ENCODE peak calls at places on chromosomes 7 and 10, in eight cellular contexts. F is H1, J is A549, N is WTC11, Y is HepG2, U is SK-N-SH, Q is K562, C is GM12878. S is an unnamed sample.

GRCh38 chr10:49151025-49151445 is 17.2 kb upstream of the FAM170B start:
- DNase-seq in F (no peak), J (no peak), N (no peak), Y (no peak), U (peak), Q (no peak), C (no peak), S (no peak)

GRCh38 chr10:87878664-87879459 is 15.4 kb downstream of the PTEN start:
- DNase-seq in F (no peak), J (no peak), N (no peak), Y (no peak), U (no peak), Q (peak), C (no peak), S (no peak)

GRCh38 chr7:142812437-142813215 is 41.9 kb downstream of the PRSS2 start:
- DNase-seq in F (no peak), J (no peak), N (no peak), Y (no peak), U (no peak), Q (no peak), C (no peak), S (no peak)

GRCh38 chr10:30355601-30356000 is 6.5 kb upstream of the MTPAP start:
- DNase-seq in F (no peak), J (no peak), N (no peak), Y (no peak), U (no peak), Q (no peak), C (no peak), S (no peak)

GRCh38 chr10:119750391-119751230 is 24.8 kb downstream of the INPP5F start:
- DNase-seq in F (no peak), J (peak), N (peak), Y (peak), U (peak), Q (peak), C (peak), S (peak)

GRCh38 chr7:151446412-151446811 is 6.5 kb upstream of the CRYGN start:
- DNase-seq in F (no peak), J (no peak), N (no peak), Y (no peak), U (no peak), Q (no peak), C (no peak), S (no peak)

GRCh38 chr7:157805716-157806115 is 468.9 kb downstream of the DNAJB6 start:
- DNase-seq in F (no peak), J (no peak), N (no peak), Y (no peak), U (peak), Q (no peak), C (no peak), S (no peak)

GRCh38 chr7:111605246-111605645 is 43.0 kb upstream of the IMMP2L start:
- DNase-seq in F (no peak), J (no peak), N (no peak), Y (no peak), U (no peak), Q (no peak), C (no peak), S (no peak)

GRCh38 chr10:75347211-75347610 is 54.4 kb downstream of the ZNF503 start:
- DNase-seq in F (no peak), J (no peak), N (no peak), Y (no peak), U (no peak), Q (no peak), C (no peak), S (no peak)

GRCh38 chr10:28788767-28789166 is 111.4 kb downstream of the BAMBI start:
- DNase-seq in F (no peak), J (no peak), N (no peak), Y (no peak), U (no peak), Q (no peak), C (no peak), S (no peak)

GRCh38 chr10:77970869-77971803 is 44.6 kb upstream of the DLG5 start:
- DNase-seq in F (no peak), J (peak), N (no peak), Y (peak), U (peak), Q (peak), C (no peak), S (peak)

GRCh38 chr10:124995605-124996004 is 53.7 kb downstream of the ZRANB1 start:
- DNase-seq in F (no peak), J (no peak), N (peak), Y (no peak), U (no peak), Q (no peak), C (no peak), S (no peak)

GRCh38 chr7:135713836-135714470 is 14.0 kb downstream of the SLC13A4 start:
- DNase-seq in F (no peak), J (no peak), N (no peak), Y (no peak), U (peak), Q (no peak), C (no peak), S (no peak)

GRCh38 chr7:8724080-8724718 is 290.8 kb downstream of the NXPH1 start:
- DNase-seq in F (peak), J (peak), N (peak), Y (peak), U (peak), Q (peak), C (no peak), S (no peak)

GRCh38 chr7:138433583-138434437 is 26.2 kb upstream of the TRIM24 start:
- DNase-seq in F (no peak), J (no peak), N (no peak), Y (no peak), U (no peak), Q (no peak), C (no peak), S (no peak)

GRCh38 chr7:131045526-131045925 is 282.1 kb upstream of the MKLN1 start:
- DNase-seq in F (no peak), J (no peak), N (no peak), Y (no peak), U (no peak), Q (no peak), C (no peak), S (no peak)

GRCh38 chr7:29039747-29040569 is 81.8 kb upstream of the TRIL start:
- DNase-seq in F (no peak), J (no peak), N (no peak), Y (no peak), U (no peak), Q (no peak), C (no peak), S (no peak)

GRCh38 chr7:31950101-31950755 is 120.0 kb downstream of the PDE1C start:
- DNase-seq in F (no peak), J (no peak), N (no peak), Y (no peak), U (no peak), Q (no peak), C (no peak), S (peak)

GRCh38 chr7:155733582-155734444 is 78.5 kb downstream of the SHH start:
- DNase-seq in F (no peak), J (no peak), N (no peak), Y (no peak), U (no peak), Q (no peak), C (no peak), S (no peak)

GRCh38 chr7:85191383-85191782 is 4.5 kb upstream of the SEMA3D start:
- DNase-seq in F (no peak), J (peak), N (no peak), Y (no peak), U (peak), Q (no peak), C (no peak), S (peak)

GRCh38 chr7:83509255-83510021 is 139.5 kb downstream of the SEMA3E start:
- DNase-seq in F (no peak), J (no peak), N (no peak), Y (no peak), U (no peak), Q (no peak), C (peak), S (no peak)

GRCh38 chr7:99224263-99224947 is 16.5 kb upstream of the KPNA7 start:
- DNase-seq in F (no peak), J (peak), N (no peak), Y (peak), U (no peak), Q (peak), C (peak), S (peak)
- TF ChIP-seq USF2 in F (no peak), J (no peak), N (no peak), Y (no peak), U (no peak), Q (no peak), C (no peak), S (no peak)

GRCh38 chr7:2001601-2002442 is 230.9 kb downstream of the MAD1L1 start:
- DNase-seq in F (no peak), J (no peak), N (no peak), Y (no peak), U (no peak), Q (no peak), C (no peak), S (no peak)

GRCh38 chr7:2000153-2000687 is 232.5 kb downstream of the MAD1L1 start:
- DNase-seq in F (no peak), J (no peak), N (no peak), Y (no peak), U (no peak), Q (no peak), C (no peak), S (no peak)

GRCh38 chr7:2002561-2003450 is 229.9 kb downstream of the MAD1L1 start:
- DNase-seq in F (no peak), J (no peak), N (peak), Y (no peak), U (no peak), Q (no peak), C (no peak), S (no peak)

GRCh38 chr7:1999278-1999984 is 233.3 kb downstream of the MAD1L1 start:
- DNase-seq in F (no peak), J (no peak), N (no peak), Y (no peak), U (no peak), Q (no peak), C (no peak), S (no peak)

DNA sequence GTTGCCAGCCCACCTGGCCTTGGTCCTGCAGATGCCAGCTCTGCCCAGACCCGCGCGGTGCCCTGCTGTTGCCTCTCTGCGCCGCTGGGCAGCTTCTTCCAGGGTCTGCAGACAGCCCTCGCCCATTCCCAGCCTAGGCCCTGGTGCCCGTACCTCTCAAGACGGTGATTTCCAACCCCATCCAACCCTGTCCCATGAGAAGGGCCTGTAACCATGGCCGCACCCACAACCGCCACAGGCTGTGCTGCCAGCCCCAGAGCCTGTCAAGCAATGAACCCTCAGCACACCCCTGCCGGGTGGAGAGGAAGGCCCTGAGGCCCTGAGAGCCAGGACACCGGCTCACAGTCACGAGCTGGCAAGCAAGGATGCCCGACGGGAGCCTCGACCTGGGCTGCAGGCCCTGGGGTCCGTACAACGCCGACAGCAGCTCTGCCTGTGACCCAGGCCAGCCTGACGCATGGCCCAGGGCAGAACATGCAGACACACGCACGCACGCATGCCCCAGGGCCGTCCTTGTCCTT is 231.9 kb downstream of the MAD1L1 start:
- DNase-seq in F (no peak), J (no peak), N (no peak), Y (no peak), U (no peak), Q (no peak), C (no peak), S (no peak)
- TF ChIP-seq USF2 in F (no peak), J (no peak), N (no peak), Y (no peak), U (no peak), Q (no peak), C (no peak), S (no peak)

GRCh38 chr10:132648072-132648855 is 110.7 kb downstream of the INPP5A start:
- DNase-seq in F (no peak), J (no peak), N (peak), Y (no peak), U (no peak), Q (no peak), C (no peak), S (no peak)
- TF ChIP-seq USF2 in F (no peak), J (no peak), N (no peak), Y (no peak), U (no peak), Q (no peak), C (no peak), S (no peak)

GRCh38 chr7:120991133-120991532 is 2.6 kb downstream of the CPED1 start:
- DNase-seq in F (no peak), J (no peak), N (no peak), Y (no peak), U (no peak), Q (no peak), C (no peak), S (no peak)

GRCh38 chr7:120987683-120988590 is 574 bp upstream of the CPED1 start:
- DNase-seq in F (peak), J (peak), N (peak), Y (peak), U (peak), Q (peak), C (peak), S (peak)

GRCh38 chr7:120988591-120989299 is at the start of gene CPED1:
- DNase-seq in F (no peak), J (peak), N (peak), Y (peak), U (peak), Q (peak), C (no peak), S (peak)

GRCh38 chr7:120990468-120991118 is 2.1 kb downstream of the CPED1 start:
- DNase-seq in F (no peak), J (no peak), N (no peak), Y (no peak), U (peak), Q (no peak), C (no peak), S (peak)

DNA sequence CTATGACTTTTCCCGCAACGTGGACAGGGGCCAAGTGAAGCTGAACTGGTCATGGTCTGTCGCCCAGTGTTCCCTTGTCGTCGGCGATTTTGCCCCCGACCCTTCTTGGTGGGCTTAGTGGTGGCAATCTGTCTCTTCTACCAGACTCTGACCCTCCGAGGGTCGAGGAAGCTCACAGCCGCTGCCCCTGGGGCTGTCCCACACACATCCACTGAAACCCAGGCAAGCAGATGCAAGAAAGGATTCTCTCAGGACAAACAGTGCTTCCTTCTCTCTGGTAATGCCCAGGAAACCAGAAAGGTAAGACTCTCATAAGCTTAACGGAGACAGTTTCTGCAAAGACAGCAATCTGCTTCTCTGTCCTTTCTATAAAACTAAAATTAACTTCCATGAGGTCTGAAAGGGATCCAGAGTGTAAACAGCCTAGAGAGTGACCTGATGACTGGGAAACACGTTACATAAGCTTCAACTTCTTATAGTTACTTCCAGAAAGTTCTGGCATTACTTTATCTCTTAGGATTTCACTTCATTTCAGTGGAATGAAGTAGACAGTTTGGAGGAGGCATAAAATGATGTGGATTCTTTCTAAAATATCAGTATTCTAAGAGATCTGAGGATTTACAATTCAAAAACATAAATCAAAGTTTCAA is 1.2 kb downstream of the CPED1 start:
- DNase-seq in F (no peak), J (no peak), N (no peak), Y (no peak), U (peak), Q (no peak), C (no peak), S (peak)
- TF ChIP-seq USF2 in F (no peak), J (no peak), N (no peak), Y (no peak), U (no peak), Q (no peak), C (no peak), S (no peak)

GRCh38 chr10:3790858-3791257 is 5.8 kb upstream of the KLF6 start:
- DNase-seq in F (no peak), J (no peak), N (no peak), Y (no peak), U (no peak), Q (no peak), C (no peak), S (no peak)

GRCh38 chr10:3790272-3790671 is 5.3 kb upstream of the KLF6 start:
- DNase-seq in F (no peak), J (no peak), N (no peak), Y (no peak), U (no peak), Q (no peak), C (no peak), S (no peak)

GRCh38 chr10:3791974-3792633 is 7.1 kb upstream of the KLF6 start:
- DNase-seq in F (no peak), J (no peak), N (no peak), Y (no peak), U (no peak), Q (no peak), C (no peak), S (peak)

GRCh38 chr10:3793553-3793952 is 8.5 kb upstream of the KLF6 start:
- DNase-seq in F (no peak), J (no peak), N (no peak), Y (no peak), U (no peak), Q (no peak), C (no peak), S (no peak)

DNA sequence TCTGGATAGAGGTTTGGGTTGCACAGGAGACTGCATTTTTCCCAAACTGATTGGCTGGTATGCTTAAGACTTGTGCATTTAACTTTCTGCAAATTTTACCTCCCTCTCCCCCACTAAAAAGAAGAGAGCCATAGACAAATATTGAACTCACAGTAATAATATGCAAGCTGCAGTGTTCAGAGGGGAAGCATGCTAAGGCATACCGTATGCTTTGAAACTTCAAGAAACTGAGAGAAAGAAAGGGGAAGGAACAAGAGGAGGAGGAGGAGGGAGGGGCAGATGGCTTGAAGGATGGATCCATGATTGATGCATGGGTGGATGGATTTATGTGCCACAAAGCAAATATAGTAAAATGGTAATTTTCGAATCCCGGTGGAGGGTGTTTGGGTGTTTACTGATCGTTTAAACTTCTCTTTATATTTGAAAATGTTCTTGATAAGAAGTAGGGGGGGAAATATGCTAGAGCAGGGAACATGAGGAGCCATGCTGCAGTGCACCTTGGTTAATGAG is 7.8 kb upstream of the KLF6 start:
- DNase-seq in F (no peak), J (no peak), N (no peak), Y (no peak), U (no peak), Q (no peak), C (no peak), S (no peak)
- TF ChIP-seq USF2 in F (no peak), J (no peak), N (no peak), Y (no peak), U (no peak), Q (no peak), C (no peak), S (no peak)

GRCh38 chr10:59276928-59277327 is 85.4 kb downstream of the FAM13C start:
- DNase-seq in F (no peak), J (no peak), N (no peak), Y (no peak), U (no peak), Q (no peak), C (no peak), S (no peak)
- TF ChIP-seq USF2 in F (no peak), J (no peak), N (no peak), Y (no peak), U (no peak), Q (no peak), C (no peak), S (no peak)

GRCh38 chr10:79241990-79242619 is 105.2 kb upstream of the PPIF start:
- DNase-seq in F (no peak), J (no peak), N (peak), Y (no peak), U (peak), Q (peak), C (no peak), S (peak)

GRCh38 chr10:79242620-79243152 is 104.6 kb upstream of the PPIF start:
- DNase-seq in F (no peak), J (no peak), N (peak), Y (no peak), U (peak), Q (no peak), C (no peak), S (peak)

GRCh38 chr10:79243211-79244067 is 103.8 kb upstream of the PPIF start:
- DNase-seq in F (no peak), J (no peak), N (peak), Y (no peak), U (peak), Q (no peak), C (no peak), S (no peak)

GRCh38 chr10:79239930-79240713 is 107.1 kb upstream of the PPIF start:
- DNase-seq in F (no peak), J (no peak), N (peak), Y (no peak), U (peak), Q (peak), C (no peak), S (no peak)

GRCh38 chr10:79241629-79241989 is 105.7 kb upstream of the PPIF start:
- DNase-seq in F (no peak), J (no peak), N (no peak), Y (no peak), U (no peak), Q (no peak), C (no peak), S (no peak)
- TF ChIP-seq USF2 in F (no peak), J (no peak), N (no peak), Y (no peak), U (no peak), Q (no peak), C (no peak), S (no peak)

DNA sequence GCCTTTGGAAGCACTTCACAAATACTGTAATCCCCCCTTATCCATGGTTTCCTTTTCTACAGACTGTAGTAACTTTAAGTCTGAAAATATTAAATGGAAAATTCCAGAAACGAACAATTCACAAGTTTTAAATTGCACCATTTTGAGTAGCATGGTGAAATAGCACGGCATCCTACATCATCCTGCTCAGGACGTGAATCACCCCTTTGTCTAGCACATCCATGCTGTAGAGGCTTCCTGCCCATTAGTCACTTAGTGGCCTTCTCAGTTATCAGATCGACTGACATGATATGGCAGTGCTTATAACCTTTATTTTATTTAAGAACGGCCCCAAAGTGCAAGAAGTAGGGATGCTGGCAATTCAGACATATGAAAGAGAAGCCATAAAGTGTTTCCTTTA is 82.7 kb downstream of the CPXM2 start:
- DNase-seq in F (no peak), J (peak), N (no peak), Y (no peak), U (no peak), Q (no peak), C (no peak), S (no peak)
- TF ChIP-seq USF2 in F (no peak), J (no peak), N (no peak), Y (no peak), U (no peak), Q (no peak), C (no peak), S (no peak)

GRCh38 chr7:127884066-127884559 is 147.1 kb downstream of the LRRC4 start:
- DNase-seq in F (no peak), J (no peak), N (no peak), Y (no peak), U (no peak), Q (no peak), C (no peak), S (no peak)

GRCh38 chr7:127881564-127881963 is 149.7 kb downstream of the LRRC4 start:
- DNase-seq in F (no peak), J (no peak), N (no peak), Y (no peak), U (no peak), Q (no peak), C (no peak), S (no peak)

GRCh38 chr7:127880454-127880853 is 150.8 kb downstream of the LRRC4 start:
- DNase-seq in F (no peak), J (no peak), N (no peak), Y (no peak), U (no peak), Q (no peak), C (no peak), S (no peak)

GRCh38 chr7:127879942-127880341 is 151.3 kb downstream of the LRRC4 start:
- DNase-seq in F (no peak), J (no peak), N (no peak), Y (no peak), U (no peak), Q (no peak), C (no peak), S (no peak)

GRCh38 chr7:127882313-127882920 is 148.8 kb downstream of the LRRC4 start:
- DNase-seq in F (no peak), J (no peak), N (no peak), Y (no peak), U (no peak), Q (no peak), C (no peak), S (no peak)
- TF ChIP-seq USF2 in F (no peak), J (no peak), N (no peak), Y (no peak), U (no peak), Q (no peak), C (no peak), S (no peak)

S was measured in IMR-90.